ENCODE peak calls at places on chromosomes 16 and 17, in four cellular contexts. J is H1, D is GM12878, Y is HepG2. H is an unnamed sample.
A peak's percentile ranks its signal among the peaks of the same experiment; 100 is the strongest.

GRCh38 chr17:79795795-79796569 is 895 bp downstream of the CBX8 start:
- DNase-seq in J (no peak), D (no peak), Y (no peak), H (no peak)

GRCh38 chr16:70767377-70768204 is 33.4 kb downstream of the VAC14 start:
- DNase-seq in J (no peak), D (no peak), Y (no peak), H (no peak)

GRCh38 chr16:68800257-68800875 is 43.0 kb upstream of the TANGO6 start:
- DNase-seq in J (peak; percentile 60), D (peak; percentile 66), Y (peak; percentile 77), H (peak; percentile 67)

GRCh38 chr17:17494499-17495447 is 1.4 kb downstream of the RASD1 start:
- DNase-seq in J (no peak), D (no peak), Y (no peak), H (no peak)

GRCh38 chr16:84566580-84567244 is 51.2 kb downstream of the COTL1 start:
- DNase-seq in J (no peak), D (no peak), Y (no peak), H (no peak)

GRCh38 chr16:49608801-49609200 is 235.2 kb downstream of the C16orf78 start:
- DNase-seq in J (no peak), D (no peak), Y (peak; percentile 39), H (no peak)

GRCh38 chr17:4796550-4796915 is 569 bp downstream of the PSMB6 start:
- DNase-seq in J (no peak), D (no peak), Y (peak; percentile 33), H (peak; percentile 50)

GRCh38 chr16:2194166-2194834 is 2.1 kb downstream of the CASKIN1 start:
- DNase-seq in J (no peak), D (no peak), Y (no peak), H (peak; percentile 49)

GRCh38 chr17:81488276-81488860 is 24.2 kb downstream of the ACTG1 start:
- DNase-seq in J (no peak), D (no peak), Y (no peak), H (no peak)

GRCh38 chr16:50614956-50615727 is 66.0 kb downstream of the SNX20 start:
- DNase-seq in J (no peak), D (no peak), Y (no peak), H (no peak)

GRCh38 chr16:19872179-19872863 is 12.3 kb downstream of the GPRC5B start:
- DNase-seq in J (no peak), D (no peak), Y (no peak), H (no peak)

GRCh38 chr17:79987187-79987889 is 48.3 kb downstream of the TBC1D16 start:
- DNase-seq in J (no peak), D (no peak), Y (peak; percentile 82), H (no peak)

GRCh38 chr17:142102-142661 is 4.8 kb downstream of the SCGB1C2 start:
- DNase-seq in J (no peak), D (no peak), Y (peak; percentile 20), H (no peak)

GRCh38 chr16:3022208-3022696 is 1.5 kb downstream of the HCFC1R1 start:
- DNase-seq in J (no peak), D (no peak), Y (peak; percentile 76), H (peak; percentile 92)

GRCh38 chr16:2159052-2159838 is 3.7 kb downstream of the TRAF7 start:
- DNase-seq in J (no peak), D (no peak), Y (no peak), H (no peak)

GRCh38 chr16:78383118-78383517 is 283.7 kb downstream of the WWOX start:
- DNase-seq in J (no peak), D (no peak), Y (no peak), H (no peak)

GRCh38 chr17:44961921-44962350 is 6.2 kb downstream of the C1QL1 start:
- DNase-seq in J (no peak), D (no peak), Y (peak; percentile 49), H (no peak)

GRCh38 chr17:82387577-82388106 is 16.1 kb downstream of the UTS2R start:
- DNase-seq in J (no peak), D (no peak), Y (no peak), H (no peak)

GRCh38 chr17:7351665-7352558 is at the start of gene KCTD11:
- DNase-seq in J (peak; percentile 46), D (no peak), Y (peak; percentile 73), H (peak; percentile 88)

GRCh38 chr16:3129137-3130131 is 5.4 kb upstream of the ZNF213 start:
- DNase-seq in J (peak; percentile 61), D (no peak), Y (peak; percentile 82), H (no peak)

GRCh38 chr17:50196826-50197225 is 4.6 kb downstream of the COL1A1 start:
- DNase-seq in J (no peak), D (no peak), Y (no peak), H (no peak)

GRCh38 chr16:57366544-57367040 is 5.7 kb upstream of the CX3CL1 start:
- DNase-seq in J (no peak), D (no peak), Y (no peak), H (no peak)

GRCh38 chr17:68318103-68318991 is 27.1 kb downstream of the ARSG start:
- DNase-seq in J (no peak), D (no peak), Y (peak; percentile 87), H (no peak)

GRCh38 chr16:86392751-86393150 is 117.6 kb upstream of the FOXF1 start:
- DNase-seq in J (no peak), D (no peak), Y (no peak), H (no peak)

GRCh38 chr16:46883353-46883689 is 841 bp upstream of the GPT2 start:
- DNase-seq in J (no peak), D (no peak), Y (peak; percentile 97), H (no peak)

GRCh38 chr17:40558300-40558584 is 7.0 kb downstream of the CCR7 start:
- DNase-seq in J (no peak), D (no peak), Y (no peak), H (no peak)

GRCh38 chr17:40560592-40561293 is 4.5 kb downstream of the CCR7 start:
- DNase-seq in J (no peak), D (peak; percentile 96), Y (no peak), H (peak; percentile 62)

GRCh38 chr17:40558651-40559015 is 6.6 kb downstream of the CCR7 start:
- DNase-seq in J (no peak), D (no peak), Y (no peak), H (no peak)

GRCh38 chr17:40559954-40560591 is 5.2 kb downstream of the CCR7 start:
- DNase-seq in J (peak; percentile 79), D (peak; percentile 72), Y (peak; percentile 90), H (peak; percentile 94)

GRCh38 chr17:40559016-40559853 is 6.0 kb downstream of the CCR7 start:
- DNase-seq in J (no peak), D (no peak), Y (no peak), H (no peak)
- TF ChIP-seq SRF in J (no peak), D (no peak), Y (no peak), H (no peak)

GRCh38 chr17:73431401-73432205 is 119.8 kb upstream of the CDC42EP4 start:
- DNase-seq in J (no peak), D (no peak), Y (no peak), H (no peak)

GRCh38 chr17:73429440-73430164 is 117.8 kb upstream of the CDC42EP4 start:
- DNase-seq in J (peak; percentile 46), D (peak; percentile 7), Y (peak; percentile 59), H (peak; percentile 85)

GRCh38 chr17:73432624-73433190 is 120.9 kb upstream of the CDC42EP4 start:
- DNase-seq in J (no peak), D (no peak), Y (no peak), H (no peak)

GRCh38 chr17:73430848-73431247 is 119.0 kb upstream of the CDC42EP4 start:
- DNase-seq in J (no peak), D (no peak), Y (no peak), H (no peak)

GRCh38 chr17:73430165-73430680 is 118.4 kb upstream of the CDC42EP4 start:
- DNase-seq in J (no peak), D (no peak), Y (no peak), H (no peak)
- TF ChIP-seq HDAC6 in J (no peak), D (no peak), Y (no peak), H (no peak)

DNA sequence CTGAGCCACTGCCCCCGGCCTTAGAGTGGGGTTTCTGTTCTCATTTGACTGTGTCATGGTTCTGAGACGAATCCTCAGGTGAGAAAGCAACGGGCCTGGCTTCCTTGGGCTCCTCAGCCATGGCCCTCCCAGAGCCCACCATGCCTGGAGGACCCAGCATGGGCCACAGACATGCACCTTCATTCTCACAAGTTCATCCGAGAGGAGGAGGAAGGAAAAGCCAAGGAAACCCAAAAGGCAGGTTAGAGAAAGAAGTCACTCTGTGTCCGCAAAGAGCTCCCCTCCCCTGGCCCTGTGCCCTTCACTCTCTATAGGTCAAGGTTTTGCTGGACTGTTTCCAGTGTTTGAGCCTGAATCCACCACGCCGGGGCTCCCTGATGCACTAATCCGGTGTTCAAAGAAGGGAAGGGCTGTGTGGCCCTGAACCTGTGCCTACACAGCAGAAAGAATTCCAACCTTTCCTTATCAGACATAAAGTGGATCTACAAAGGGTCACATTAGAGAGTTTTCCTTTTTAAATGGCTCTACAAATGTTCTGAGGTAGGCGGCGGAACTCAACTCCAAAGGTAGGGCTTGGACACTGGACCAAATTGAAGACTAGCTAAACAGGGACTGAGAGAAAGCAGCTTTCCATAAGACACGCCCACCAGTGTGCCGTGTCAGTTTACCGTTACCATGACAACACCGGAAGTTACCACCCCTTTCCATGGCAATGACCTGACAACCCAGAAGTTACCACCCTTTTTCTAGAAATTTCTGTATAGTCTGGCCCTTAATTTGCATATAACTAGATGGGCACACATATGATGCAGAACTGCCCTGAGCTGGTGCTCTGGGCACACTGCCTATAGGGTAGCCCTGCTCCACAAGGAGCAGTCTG is 15.9 kb upstream of the PECAM1 start:
- DNase-seq in J (no peak), D (no peak), Y (peak; percentile 92), H (peak; percentile 58)
- TF ChIP-seq SRF in J (no peak), D (no peak), Y (peak; percentile 15), H (no peak)

GRCh38 chr17:76467809-76468633 is 618 bp downstream of the AANAT start:
- DNase-seq in J (no peak), D (no peak), Y (no peak), H (no peak)

GRCh38 chr17:76469076-76469990 is 1.9 kb downstream of the AANAT start:
- DNase-seq in J (no peak), D (no peak), Y (no peak), H (no peak)

GRCh38 chr17:76468634-76469010 is 1.2 kb downstream of the AANAT start:
- DNase-seq in J (no peak), D (no peak), Y (no peak), H (no peak)

GRCh38 chr17:76466775-76467130 is 650 bp upstream of the AANAT start:
- DNase-seq in J (no peak), D (no peak), Y (no peak), H (no peak)

DNA sequence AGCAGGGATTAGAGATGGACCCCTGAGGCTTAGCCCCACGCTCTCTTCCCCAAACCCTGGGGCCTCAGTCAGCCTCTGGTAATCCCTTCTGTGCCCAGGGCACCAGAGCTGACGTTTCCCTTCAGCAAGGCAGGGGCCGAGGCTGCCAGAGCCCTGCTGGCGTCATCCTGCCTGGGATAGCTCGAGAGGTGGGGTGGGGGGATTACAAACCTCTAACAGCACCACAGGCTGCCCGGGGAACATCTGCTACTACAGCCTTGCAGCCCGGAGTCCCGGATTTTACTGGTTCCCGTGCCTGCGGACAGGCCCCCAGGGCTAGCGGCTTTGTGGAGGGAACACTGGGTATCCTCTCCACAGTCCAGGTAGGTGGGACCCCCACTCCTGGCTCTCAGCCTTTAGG is at the start of gene AANAT:
- DNase-seq in J (no peak), D (no peak), Y (no peak), H (no peak)
- TF ChIP-seq HDAC6 in J (no peak), D (no peak), Y (no peak), H (no peak)